ENCODE peak calls at places on chromosomes 6 and 20, in ten cellular contexts. U is breast epithelium, V is Panc1, F is stomach, I is GM12878, C is K562, K is HepG2, Z is upper lobe of left lung, N is endothelial cell of umbilical vein, X is HCT116. T is an unnamed sample.

GRCh38 chr20:36313936-36314335 is 7.8 kb downstream of the DLGAP4 start:
- DNase-seq in U (peak), V (no peak), F (no peak), I (no peak), C (no peak), K (no peak), Z (peak), N (no peak), X (no peak), T (no peak)

GRCh38 chr6:32885698-32886286 is 31.8 kb downstream of the PSMB9 start:
- DNase-seq in U (no peak), V (no peak), F (no peak), I (peak), C (peak), K (peak), Z (no peak), N (peak), X (peak), T (no peak)

GRCh38 chr6:16800942-16801341 is 39.7 kb upstream of the ATXN1 start:
- DNase-seq in U (no peak), V (no peak), F (no peak), I (no peak), C (no peak), K (no peak), Z (no peak), N (no peak), X (no peak), T (peak)

GRCh38 chr6:92589970-92590369 is 829.4 kb downstream of the EPHA7 start:
- DNase-seq in U (no peak), V (no peak), F (no peak), I (no peak), C (no peak), K (no peak), Z (no peak), N (no peak), X (no peak), T (no peak)

GRCh38 chr20:43994486-43995100 is 79.9 kb downstream of the TOX2 start:
- DNase-seq in U (no peak), V (no peak), F (no peak), I (no peak), C (no peak), K (no peak), Z (no peak), N (no peak), X (no peak), T (no peak)

GRCh38 chr6:13814938-13815575 is 700 bp upstream of the MCUR1 start:
- DNase-seq in U (no peak), V (no peak), F (no peak), I (no peak), C (no peak), K (no peak), Z (no peak), N (peak), X (no peak), T (no peak)

GRCh38 chr20:31260326-31260932 is 3.0 kb downstream of the DEFB115 start:
- DNase-seq in U (no peak), V (peak), F (no peak), I (no peak), C (peak), K (peak), Z (no peak), N (no peak), X (peak), T (peak)

GRCh38 chr20:48709744-48710143 is 118.1 kb downstream of the PREX1 start:
- DNase-seq in U (no peak), V (no peak), F (no peak), I (no peak), C (no peak), K (no peak), Z (no peak), N (no peak), X (no peak), T (no peak)

GRCh38 chr6:45970326-45970725 is 45.3 kb downstream of the CLIC5 start:
- DNase-seq in U (no peak), V (no peak), F (no peak), I (no peak), C (no peak), K (no peak), Z (no peak), N (no peak), X (no peak), T (no peak)

GRCh38 chr6:15987569-15987968 is 141.3 kb upstream of the MYLIP start:
- DNase-seq in U (no peak), V (no peak), F (no peak), I (no peak), C (peak), K (no peak), Z (no peak), N (no peak), X (no peak), T (no peak)

GRCh38 chr20:51640743-51641142 is 98.2 kb upstream of the NFATC2 start:
- DNase-seq in U (no peak), V (no peak), F (no peak), I (no peak), C (no peak), K (no peak), Z (no peak), N (no peak), X (no peak), T (no peak)

GRCh38 chr6:101994521-101994920 is 601.0 kb downstream of the GRIK2 start:
- DNase-seq in U (no peak), V (no peak), F (no peak), I (no peak), C (no peak), K (no peak), Z (no peak), N (no peak), X (no peak), T (no peak)

GRCh38 chr6:43331470-43331869 is 22.8 kb upstream of the CRIP3 start:
- DNase-seq in U (no peak), V (no peak), F (no peak), I (no peak), C (no peak), K (no peak), Z (no peak), N (no peak), X (no peak), T (no peak)

GRCh38 chr20:50987493-50988210 is 29.0 kb downstream of the MOCS3 start:
- DNase-seq in U (peak), V (peak), F (peak), I (peak), C (peak), K (peak), Z (peak), N (peak), X (peak), T (peak)

GRCh38 chr20:17498181-17498580 is 33.0 kb downstream of the BFSP1 start:
- DNase-seq in U (no peak), V (no peak), F (no peak), I (no peak), C (no peak), K (no peak), Z (peak), N (no peak), X (no peak), T (no peak)

GRCh38 chr6:36545767-36546663 is 1.3 kb downstream of the STK38 start:
- DNase-seq in U (no peak), V (no peak), F (no peak), I (no peak), C (peak), K (no peak), Z (no peak), N (no peak), X (no peak), T (no peak)

GRCh38 chr20:37994512-37994911 is 38.7 kb downstream of the TTI1 start:
- DNase-seq in U (no peak), V (no peak), F (no peak), I (no peak), C (no peak), K (peak), Z (peak), N (no peak), X (no peak), T (no peak)

GRCh38 chr6:88895911-88896310 is 67.5 kb downstream of the RNGTT start:
- DNase-seq in U (no peak), V (no peak), F (no peak), I (no peak), C (no peak), K (no peak), Z (no peak), N (no peak), X (no peak), T (no peak)

GRCh38 chr20:63708301-63709148 is 686 bp downstream of the ZGPAT start:
- DNase-seq in U (no peak), V (no peak), F (no peak), I (no peak), C (no peak), K (no peak), Z (peak), N (no peak), X (no peak), T (no peak)

DNA sequence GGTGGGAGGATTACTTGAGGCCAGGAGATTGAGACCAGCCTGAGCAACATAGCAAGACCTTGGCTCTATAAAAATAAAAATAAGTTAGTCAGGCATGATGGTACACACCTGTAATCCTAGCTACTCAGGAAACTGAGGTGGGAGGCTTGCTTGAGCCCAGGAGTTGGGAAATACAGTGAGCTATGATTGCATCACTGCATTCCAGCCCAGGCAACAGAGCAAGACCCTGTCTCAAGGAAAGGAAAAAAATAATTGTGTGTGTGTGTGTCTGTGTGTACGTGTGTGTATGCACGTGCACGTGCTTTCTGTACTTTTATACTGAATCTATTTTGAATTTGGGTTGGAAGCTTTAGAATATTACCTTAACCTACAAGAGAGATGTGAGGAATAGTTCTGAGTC is 58.9 kb downstream of the KIZ start:
- DNase-seq in U (no peak), V (no peak), F (no peak), I (no peak), C (no peak), K (peak), Z (peak), N (no peak), X (no peak), T (no peak)
- TF ChIP-seq POLR2AphosphoS5 in U (no peak), V (no peak), F (no peak), I (no peak), C (no peak), K (no peak), Z (no peak), N (no peak), X (no peak), T (no peak)

DNA sequence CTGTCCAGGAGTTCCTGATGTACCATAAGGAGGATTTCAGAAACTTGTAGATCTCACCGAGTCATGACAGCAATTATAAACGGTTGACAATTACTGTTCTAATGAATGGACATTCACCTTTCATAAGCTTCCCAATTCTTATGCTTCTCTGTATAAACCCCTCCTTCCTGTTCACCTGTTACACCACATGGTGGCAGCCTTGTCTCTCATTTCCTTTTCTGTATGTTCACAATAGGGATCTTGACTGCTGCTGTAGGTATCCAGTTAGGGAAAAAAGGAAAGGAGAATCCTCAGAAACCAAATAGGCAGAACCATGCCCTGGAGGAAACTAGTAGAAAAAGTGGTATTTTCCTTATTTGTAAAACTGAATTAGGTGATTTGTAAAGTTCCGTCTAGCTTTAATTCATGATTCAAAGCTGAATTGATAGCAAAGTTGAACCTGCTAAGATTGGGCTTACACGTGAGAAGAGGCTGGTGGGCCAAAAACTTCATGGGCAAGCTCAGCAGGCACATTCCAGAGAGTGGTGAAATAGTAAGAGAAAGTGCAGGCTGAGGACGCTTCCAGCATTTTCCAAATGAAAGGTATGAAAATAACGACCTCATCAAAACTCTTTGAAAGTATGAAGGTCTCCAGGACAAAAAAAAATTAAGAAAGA is 29.0 kb upstream of the TBPL1 start:
- DNase-seq in U (no peak), V (peak), F (peak), I (peak), C (peak), K (peak), Z (peak), N (peak), X (peak), T (peak)
- H3K4me3 ChIP-seq in U (no peak), V (no peak), F (no peak), I (no peak), C (no peak), K (no peak), Z (no peak), N (no peak), X (no peak), T (no peak)

GRCh38 chr6:42236030-42236429 is 18.4 kb upstream of the MRPS10 start:
- DNase-seq in U (no peak), V (no peak), F (no peak), I (no peak), C (no peak), K (no peak), Z (no peak), N (no peak), X (no peak), T (no peak)

GRCh38 chr6:42237857-42238256 is 20.2 kb upstream of the MRPS10 start:
- DNase-seq in U (no peak), V (no peak), F (no peak), I (no peak), C (no peak), K (no peak), Z (no peak), N (no peak), X (no peak), T (no peak)

GRCh38 chr6:42239736-42240375 is 22.2 kb upstream of the MRPS10 start:
- DNase-seq in U (no peak), V (no peak), F (no peak), I (no peak), C (no peak), K (no peak), Z (no peak), N (no peak), X (no peak), T (no peak)

GRCh38 chr6:42239333-42239732 is 21.7 kb upstream of the MRPS10 start:
- DNase-seq in U (no peak), V (no peak), F (no peak), I (no peak), C (no peak), K (no peak), Z (no peak), N (no peak), X (no peak), T (no peak)

GRCh38 chr6:42236680-42237473 is 19.2 kb upstream of the MRPS10 start:
- DNase-seq in U (no peak), V (no peak), F (no peak), I (peak), C (no peak), K (no peak), Z (no peak), N (no peak), X (no peak), T (no peak)
- H3K27ac ChIP-seq in U (no peak), V (peak), F (no peak), I (peak), C (no peak), K (no peak), Z (no peak), N (no peak), X (no peak), T (no peak)

DNA sequence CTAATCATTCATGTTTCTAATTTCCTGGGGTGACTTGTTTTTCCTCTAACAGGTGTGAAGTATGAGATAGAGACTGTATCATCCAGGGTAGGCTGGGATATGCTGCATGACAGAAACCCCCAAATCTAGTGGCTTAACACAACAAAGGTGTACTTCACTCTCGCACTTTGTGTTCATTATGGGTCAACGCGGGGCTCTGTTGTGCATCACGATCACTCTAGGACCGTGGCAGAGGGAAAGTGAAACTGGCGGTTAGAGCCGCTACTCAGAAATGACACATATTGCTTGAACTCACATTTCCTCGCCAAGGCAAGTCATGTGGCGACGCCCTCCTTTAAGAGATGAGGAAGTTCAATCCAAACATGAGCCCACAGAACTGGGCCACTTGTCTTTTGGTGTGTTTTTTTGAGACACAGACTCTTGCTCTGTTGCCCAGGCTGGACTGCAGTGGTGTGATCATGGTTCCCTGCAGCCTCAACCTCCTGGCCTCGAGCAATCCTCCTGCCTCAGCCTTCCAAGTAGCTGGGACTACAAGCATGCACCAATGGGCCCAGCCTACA is 41.3 kb downstream of the PCNA start:
- DNase-seq in U (no peak), V (no peak), F (peak), I (peak), C (peak), K (peak), Z (peak), N (peak), X (no peak), T (peak)
- TF ChIP-seq POLR2AphosphoS5 in U (no peak), V (no peak), F (peak), I (peak), C (no peak), K (no peak), Z (peak), N (no peak), X (no peak), T (peak)

GRCh38 chr6:167226791-167227190 is 64.3 kb upstream of the UNC93A start:
- DNase-seq in U (no peak), V (no peak), F (no peak), I (no peak), C (no peak), K (no peak), Z (no peak), N (no peak), X (no peak), T (no peak)

GRCh38 chr6:167229586-167229985 is 61.5 kb upstream of the UNC93A start:
- DNase-seq in U (no peak), V (no peak), F (no peak), I (no peak), C (no peak), K (no peak), Z (no peak), N (no peak), X (no peak), T (no peak)

GRCh38 chr6:167221408-167222201 is 63.8 kb upstream of the GPR31 start:
- DNase-seq in U (no peak), V (no peak), F (no peak), I (no peak), C (no peak), K (no peak), Z (no peak), N (no peak), X (no peak), T (no peak)

GRCh38 chr6:167227984-167228383 is 63.1 kb upstream of the UNC93A start:
- DNase-seq in U (no peak), V (no peak), F (no peak), I (no peak), C (no peak), K (no peak), Z (no peak), N (no peak), X (no peak), T (no peak)

GRCh38 chr6:167225903-167226508 is 65.1 kb upstream of the UNC93A start:
- DNase-seq in U (no peak), V (no peak), F (no peak), I (no peak), C (no peak), K (no peak), Z (no peak), N (peak), X (no peak), T (no peak)
- H3K4me3 ChIP-seq in U (no peak), V (no peak), F (no peak), I (no peak), C (no peak), K (no peak), Z (no peak), N (no peak), X (no peak), T (no peak)

T was measured in HL-60.